ENCODE peak calls at places on chromosomes 13 and 19, in nine cellular contexts. One of them, this sample, is unnamed.

GRCh38 chr19:11204943-11205349 is 7.6 kb upstream of the KANK2 start:
- DNase-seq in cardiac fibroblast: no peak
- DNase-seq in lung: no peak
- DNase-seq in esophagus muscularis mucosa: no peak
- DNase-seq in A549: no peak
- DNase-seq in foreskin keratinocyte: no peak
- DNase-seq in OCI-LY7: no peak
- DNase-seq in progenitor cell of endocrine pancreas: no peak
- DNase-seq in NB4: no peak
- DNase-seq in this sample: no peak

GRCh38 chr19:51339687-51340656 is 2.0 kb downstream of the VSIG10L start:
- DNase-seq in cardiac fibroblast: peak
- DNase-seq in lung: peak
- DNase-seq in esophagus muscularis mucosa: peak
- DNase-seq in A549: peak
- DNase-seq in foreskin keratinocyte: peak
- DNase-seq in OCI-LY7: peak
- DNase-seq in progenitor cell of endocrine pancreas: peak
- DNase-seq in NB4: peak
- DNase-seq in this sample: peak

GRCh38 chr13:31248361-31248760 is 48.6 kb downstream of the B3GLCT start:
- DNase-seq in cardiac fibroblast: no peak
- DNase-seq in lung: no peak
- DNase-seq in esophagus muscularis mucosa: no peak
- DNase-seq in A549: no peak
- DNase-seq in foreskin keratinocyte: no peak
- DNase-seq in OCI-LY7: no peak
- DNase-seq in progenitor cell of endocrine pancreas: no peak
- DNase-seq in NB4: no peak
- DNase-seq in this sample: no peak

GRCh38 chr19:1847684-1848398 is 442 bp downstream of the REXO1 start:
- DNase-seq in cardiac fibroblast: peak
- DNase-seq in lung: no peak
- DNase-seq in esophagus muscularis mucosa: no peak
- DNase-seq in A549: no peak
- DNase-seq in foreskin keratinocyte: no peak
- DNase-seq in OCI-LY7: peak
- DNase-seq in progenitor cell of endocrine pancreas: no peak
- DNase-seq in NB4: peak
- DNase-seq in this sample: peak

GRCh38 chr19:20660473-20660872 is 898 bp downstream of the ZNF626 start:
- DNase-seq in cardiac fibroblast: no peak
- DNase-seq in lung: no peak
- DNase-seq in esophagus muscularis mucosa: no peak
- DNase-seq in A549: no peak
- DNase-seq in foreskin keratinocyte: peak
- DNase-seq in OCI-LY7: no peak
- DNase-seq in progenitor cell of endocrine pancreas: no peak
- DNase-seq in NB4: no peak
- DNase-seq in this sample: no peak

GRCh38 chr19:6209680-6210079 is 70.1 kb downstream of the MLLT1 start:
- DNase-seq in cardiac fibroblast: no peak
- DNase-seq in lung: no peak
- DNase-seq in esophagus muscularis mucosa: no peak
- DNase-seq in A549: no peak
- DNase-seq in foreskin keratinocyte: no peak
- DNase-seq in OCI-LY7: no peak
- DNase-seq in progenitor cell of endocrine pancreas: no peak
- DNase-seq in NB4: no peak
- DNase-seq in this sample: no peak

GRCh38 chr19:2624537-2625091 is 77.9 kb downstream of the GNG7 start:
- DNase-seq in cardiac fibroblast: no peak
- DNase-seq in lung: no peak
- DNase-seq in esophagus muscularis mucosa: no peak
- DNase-seq in A549: no peak
- DNase-seq in foreskin keratinocyte: no peak
- DNase-seq in OCI-LY7: peak
- DNase-seq in progenitor cell of endocrine pancreas: no peak
- DNase-seq in NB4: peak
- DNase-seq in this sample: no peak

GRCh38 chr13:110445183-110445582 is 116.3 kb downstream of the RAB20 start:
- DNase-seq in cardiac fibroblast: peak
- DNase-seq in lung: no peak
- DNase-seq in esophagus muscularis mucosa: no peak
- DNase-seq in A549: no peak
- DNase-seq in foreskin keratinocyte: no peak
- DNase-seq in OCI-LY7: no peak
- DNase-seq in progenitor cell of endocrine pancreas: no peak
- DNase-seq in NB4: peak
- DNase-seq in this sample: no peak

GRCh38 chr13:21638319-21639282 is 32.3 kb upstream of the FGF9 start:
- DNase-seq in cardiac fibroblast: peak
- DNase-seq in lung: no peak
- DNase-seq in esophagus muscularis mucosa: no peak
- DNase-seq in A549: peak
- DNase-seq in foreskin keratinocyte: no peak
- DNase-seq in OCI-LY7: peak
- DNase-seq in progenitor cell of endocrine pancreas: no peak
- DNase-seq in NB4: peak
- DNase-seq in this sample: peak

GRCh38 chr13:34357435-34358232 is 539.7 kb downstream of the RFC3 start:
- DNase-seq in cardiac fibroblast: peak
- DNase-seq in lung: no peak
- DNase-seq in esophagus muscularis mucosa: peak
- DNase-seq in A549: peak
- DNase-seq in foreskin keratinocyte: peak
- DNase-seq in OCI-LY7: no peak
- DNase-seq in progenitor cell of endocrine pancreas: no peak
- DNase-seq in NB4: peak
- DNase-seq in this sample: no peak

GRCh38 chr13:26678796-26679195 is 81.8 kb downstream of the GPR12 start:
- DNase-seq in cardiac fibroblast: no peak
- DNase-seq in lung: no peak
- DNase-seq in esophagus muscularis mucosa: no peak
- DNase-seq in A549: no peak
- DNase-seq in foreskin keratinocyte: no peak
- DNase-seq in OCI-LY7: no peak
- DNase-seq in progenitor cell of endocrine pancreas: no peak
- DNase-seq in NB4: no peak
- DNase-seq in this sample: no peak

GRCh38 chr19:55802281-55802680 is 29.5 kb downstream of the NLRP11 start:
- DNase-seq in cardiac fibroblast: no peak
- DNase-seq in lung: no peak
- DNase-seq in esophagus muscularis mucosa: no peak
- DNase-seq in A549: no peak
- DNase-seq in foreskin keratinocyte: no peak
- DNase-seq in OCI-LY7: no peak
- DNase-seq in progenitor cell of endocrine pancreas: no peak
- DNase-seq in NB4: no peak
- DNase-seq in this sample: no peak

GRCh38 chr13:110304256-110304655 is 2.7 kb downstream of the COL4A1 start:
- DNase-seq in cardiac fibroblast: peak
- DNase-seq in lung: no peak
- DNase-seq in esophagus muscularis mucosa: no peak
- DNase-seq in A549: no peak
- DNase-seq in foreskin keratinocyte: no peak
- DNase-seq in OCI-LY7: no peak
- DNase-seq in progenitor cell of endocrine pancreas: no peak
- DNase-seq in NB4: no peak
- DNase-seq in this sample: no peak

GRCh38 chr13:112895521-112896465 is 73.2 kb upstream of the MCF2L start:
- DNase-seq in cardiac fibroblast: no peak
- DNase-seq in lung: no peak
- DNase-seq in esophagus muscularis mucosa: no peak
- DNase-seq in A549: no peak
- DNase-seq in foreskin keratinocyte: no peak
- DNase-seq in OCI-LY7: no peak
- DNase-seq in progenitor cell of endocrine pancreas: no peak
- DNase-seq in NB4: no peak
- DNase-seq in this sample: no peak

DNA sequence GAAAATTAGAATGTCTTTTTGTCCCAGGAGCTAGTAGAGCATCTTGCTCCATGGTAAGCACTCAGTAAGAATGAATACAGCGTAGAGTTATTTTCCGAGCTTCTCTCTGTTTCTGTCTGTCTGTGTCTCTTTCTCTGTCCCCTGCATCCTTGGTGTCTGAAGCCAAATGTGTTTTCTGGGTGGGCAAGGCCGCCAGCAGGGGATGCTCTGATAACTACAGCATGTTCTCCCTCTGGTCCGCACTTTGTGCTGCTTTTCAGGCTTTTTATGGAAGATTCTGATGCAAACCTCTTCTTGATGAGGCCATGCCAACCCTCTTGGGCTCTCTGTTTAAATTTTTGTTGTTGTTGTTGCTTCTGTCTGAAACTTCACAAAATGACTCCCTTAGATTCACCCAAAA is 142.8 kb upstream of the UBL3 start:
- DNase-seq in cardiac fibroblast: no peak
- DNase-seq in lung: no peak
- DNase-seq in esophagus muscularis mucosa: peak
- DNase-seq in A549: no peak
- DNase-seq in foreskin keratinocyte: no peak
- DNase-seq in OCI-LY7: no peak
- DNase-seq in progenitor cell of endocrine pancreas: no peak
- DNase-seq in NB4: peak
- DNase-seq in this sample: no peak
- TF ChIP-seq CTCF in cardiac fibroblast: no peak
- TF ChIP-seq CTCF in lung: no peak
- TF ChIP-seq CTCF in esophagus muscularis mucosa: no peak
- TF ChIP-seq CTCF in A549: no peak
- TF ChIP-seq CTCF in foreskin keratinocyte: no peak
- TF ChIP-seq CTCF in OCI-LY7: peak
- TF ChIP-seq CTCF in progenitor cell of endocrine pancreas: no peak
- TF ChIP-seq CTCF in NB4: peak
- TF ChIP-seq CTCF in this sample: no peak

GRCh38 chr19:57276430-57276829 is 3.9 kb upstream of the ZNF460 start:
- DNase-seq in cardiac fibroblast: no peak
- DNase-seq in lung: no peak
- DNase-seq in esophagus muscularis mucosa: no peak
- DNase-seq in A549: no peak
- DNase-seq in foreskin keratinocyte: no peak
- DNase-seq in OCI-LY7: no peak
- DNase-seq in progenitor cell of endocrine pancreas: no peak
- DNase-seq in NB4: no peak
- DNase-seq in this sample: no peak

GRCh38 chr19:57280165-57280912 is at the start of gene ZNF460:
- DNase-seq in cardiac fibroblast: peak
- DNase-seq in lung: peak
- DNase-seq in esophagus muscularis mucosa: peak
- DNase-seq in A549: peak
- DNase-seq in foreskin keratinocyte: peak
- DNase-seq in OCI-LY7: peak
- DNase-seq in progenitor cell of endocrine pancreas: peak
- DNase-seq in NB4: peak
- DNase-seq in this sample: peak

GRCh38 chr19:57280913-57281425 is 684 bp downstream of the ZNF460 start:
- DNase-seq in cardiac fibroblast: peak
- DNase-seq in lung: no peak
- DNase-seq in esophagus muscularis mucosa: no peak
- DNase-seq in A549: peak
- DNase-seq in foreskin keratinocyte: no peak
- DNase-seq in OCI-LY7: peak
- DNase-seq in progenitor cell of endocrine pancreas: no peak
- DNase-seq in NB4: peak
- DNase-seq in this sample: peak

GRCh38 chr19:57282011-57282636 is 1.8 kb downstream of the ZNF460 start:
- DNase-seq in cardiac fibroblast: no peak
- DNase-seq in lung: no peak
- DNase-seq in esophagus muscularis mucosa: no peak
- DNase-seq in A549: no peak
- DNase-seq in foreskin keratinocyte: peak
- DNase-seq in OCI-LY7: no peak
- DNase-seq in progenitor cell of endocrine pancreas: no peak
- DNase-seq in NB4: no peak
- DNase-seq in this sample: no peak

GRCh38 chr19:57279418-57280164 is 694 bp upstream of the ZNF460 start:
- DNase-seq in cardiac fibroblast: peak
- DNase-seq in lung: peak
- DNase-seq in esophagus muscularis mucosa: peak
- DNase-seq in A549: peak
- DNase-seq in foreskin keratinocyte: peak
- DNase-seq in OCI-LY7: peak
- DNase-seq in progenitor cell of endocrine pancreas: peak
- DNase-seq in NB4: peak
- DNase-seq in this sample: peak
- TF ChIP-seq CTCF in cardiac fibroblast: peak
- TF ChIP-seq CTCF in lung: no peak
- TF ChIP-seq CTCF in esophagus muscularis mucosa: peak
- TF ChIP-seq CTCF in A549: peak
- TF ChIP-seq CTCF in foreskin keratinocyte: peak
- TF ChIP-seq CTCF in OCI-LY7: peak
- TF ChIP-seq CTCF in progenitor cell of endocrine pancreas: peak
- TF ChIP-seq CTCF in NB4: no peak
- TF ChIP-seq CTCF in this sample: no peak

GRCh38 chr19:7830272-7830771 is 304 bp downstream of the EVI5L start:
- DNase-seq in cardiac fibroblast: no peak
- DNase-seq in lung: no peak
- DNase-seq in esophagus muscularis mucosa: no peak
- DNase-seq in A549: no peak
- DNase-seq in foreskin keratinocyte: no peak
- DNase-seq in OCI-LY7: no peak
- DNase-seq in progenitor cell of endocrine pancreas: no peak
- DNase-seq in NB4: no peak
- DNase-seq in this sample: no peak

GRCh38 chr19:7832781-7833180 is 2.8 kb downstream of the EVI5L start:
- DNase-seq in cardiac fibroblast: peak
- DNase-seq in lung: no peak
- DNase-seq in esophagus muscularis mucosa: no peak
- DNase-seq in A549: no peak
- DNase-seq in foreskin keratinocyte: no peak
- DNase-seq in OCI-LY7: no peak
- DNase-seq in progenitor cell of endocrine pancreas: no peak
- DNase-seq in NB4: no peak
- DNase-seq in this sample: no peak

GRCh38 chr19:7830823-7831222 is 805 bp downstream of the EVI5L start:
- DNase-seq in cardiac fibroblast: no peak
- DNase-seq in lung: no peak
- DNase-seq in esophagus muscularis mucosa: no peak
- DNase-seq in A549: no peak
- DNase-seq in foreskin keratinocyte: no peak
- DNase-seq in OCI-LY7: no peak
- DNase-seq in progenitor cell of endocrine pancreas: no peak
- DNase-seq in NB4: no peak
- DNase-seq in this sample: no peak

GRCh38 chr19:7832009-7832408 is 2.0 kb downstream of the EVI5L start:
- DNase-seq in cardiac fibroblast: no peak
- DNase-seq in lung: no peak
- DNase-seq in esophagus muscularis mucosa: no peak
- DNase-seq in A549: no peak
- DNase-seq in foreskin keratinocyte: no peak
- DNase-seq in OCI-LY7: no peak
- DNase-seq in progenitor cell of endocrine pancreas: no peak
- DNase-seq in NB4: no peak
- DNase-seq in this sample: no peak

GRCh38 chr19:7831452-7831851 is 1.4 kb downstream of the EVI5L start:
- DNase-seq in cardiac fibroblast: peak
- DNase-seq in lung: no peak
- DNase-seq in esophagus muscularis mucosa: no peak
- DNase-seq in A549: peak
- DNase-seq in foreskin keratinocyte: no peak
- DNase-seq in OCI-LY7: peak
- DNase-seq in progenitor cell of endocrine pancreas: no peak
- DNase-seq in NB4: peak
- DNase-seq in this sample: peak
- TF ChIP-seq CTCF in cardiac fibroblast: peak
- TF ChIP-seq CTCF in lung: no peak
- TF ChIP-seq CTCF in esophagus muscularis mucosa: no peak
- TF ChIP-seq CTCF in A549: peak
- TF ChIP-seq CTCF in foreskin keratinocyte: peak
- TF ChIP-seq CTCF in OCI-LY7: peak
- TF ChIP-seq CTCF in progenitor cell of endocrine pancreas: peak
- TF ChIP-seq CTCF in NB4: peak
- TF ChIP-seq CTCF in this sample: no peak

GRCh38 chr13:47455581-47455980 is 545.5 kb downstream of the SUCLA2 start:
- DNase-seq in cardiac fibroblast: peak
- DNase-seq in lung: no peak
- DNase-seq in esophagus muscularis mucosa: no peak
- DNase-seq in A549: no peak
- DNase-seq in foreskin keratinocyte: no peak
- DNase-seq in OCI-LY7: no peak
- DNase-seq in progenitor cell of endocrine pancreas: no peak
- DNase-seq in NB4: peak
- DNase-seq in this sample: no peak
- TF ChIP-seq CTCF in cardiac fibroblast: peak
- TF ChIP-seq CTCF in lung: no peak
- TF ChIP-seq CTCF in esophagus muscularis mucosa: no peak
- TF ChIP-seq CTCF in A549: no peak
- TF ChIP-seq CTCF in foreskin keratinocyte: peak
- TF ChIP-seq CTCF in OCI-LY7: peak
- TF ChIP-seq CTCF in progenitor cell of endocrine pancreas: peak
- TF ChIP-seq CTCF in NB4: no peak
- TF ChIP-seq CTCF in this sample: no peak

This sample was measured in endothelial cell.